ENCODE peak calls at places on chromosomes 3 and 15, in ten cellular contexts. One of them, this sample, is unnamed.

GRCh38 chr3:41508063-41508696 is 308.9 kb downstream of the CTNNB1 start:
- DNase-seq in endothelial cell of umbilical vein: no peak
- DNase-seq in upper lobe of left lung: no peak
- DNase-seq in lower leg skin: no peak
- DNase-seq in thyroid gland: no peak
- DNase-seq in sigmoid colon: no peak
- DNase-seq in NB4: no peak
- DNase-seq in breast epithelium: no peak
- DNase-seq in stomach: no peak
- DNase-seq in ovary: no peak
- DNase-seq in this sample: no peak

GRCh38 chr3:72957303-72957702 is 39.3 kb upstream of the PPP4R2 start:
- DNase-seq in thyroid gland: no peak
- DNase-seq in ovary: no peak
- DNase-seq in lower leg skin: peak
- DNase-seq in breast epithelium: no peak
- DNase-seq in endothelial cell of umbilical vein: no peak
- DNase-seq in NB4: no peak
- DNase-seq in sigmoid colon: peak
- DNase-seq in stomach: peak
- DNase-seq in upper lobe of left lung: no peak
- DNase-seq in this sample: no peak

GRCh38 chr15:95202569-95203349 is 971.4 kb downstream of the MCTP2 start:
- DNase-seq in breast epithelium: no peak
- DNase-seq in thyroid gland: no peak
- DNase-seq in NB4: no peak
- DNase-seq in endothelial cell of umbilical vein: no peak
- DNase-seq in sigmoid colon: no peak
- DNase-seq in stomach: no peak
- DNase-seq in upper lobe of left lung: no peak
- DNase-seq in lower leg skin: no peak
- DNase-seq in ovary: no peak
- DNase-seq in this sample: no peak

GRCh38 chr3:196274585-196274984 is 12.9 kb downstream of the PCYT1A start:
- DNase-seq in upper lobe of left lung: no peak
- DNase-seq in thyroid gland: no peak
- DNase-seq in stomach: no peak
- DNase-seq in endothelial cell of umbilical vein: no peak
- DNase-seq in breast epithelium: no peak
- DNase-seq in ovary: no peak
- DNase-seq in lower leg skin: no peak
- DNase-seq in sigmoid colon: no peak
- DNase-seq in NB4: no peak
- DNase-seq in this sample: no peak

GRCh38 chr15:78714890-78715289 is 73.9 kb upstream of the CHRNB4 start:
- DNase-seq in sigmoid colon: no peak
- DNase-seq in upper lobe of left lung: no peak
- DNase-seq in lower leg skin: peak
- DNase-seq in breast epithelium: no peak
- DNase-seq in stomach: no peak
- DNase-seq in thyroid gland: no peak
- DNase-seq in endothelial cell of umbilical vein: no peak
- DNase-seq in ovary: no peak
- DNase-seq in NB4: peak
- DNase-seq in this sample: no peak

GRCh38 chr15:90188914-90189748 is 12.0 kb upstream of the SEMA4B start:
- DNase-seq in stomach: no peak
- DNase-seq in thyroid gland: no peak
- DNase-seq in upper lobe of left lung: peak
- DNase-seq in ovary: no peak
- DNase-seq in NB4: peak
- DNase-seq in breast epithelium: no peak
- DNase-seq in endothelial cell of umbilical vein: no peak
- DNase-seq in lower leg skin: no peak
- DNase-seq in sigmoid colon: no peak
- DNase-seq in this sample: no peak

GRCh38 chr3:45043715-45044299 is 17.7 kb downstream of the CLEC3B start:
- DNase-seq in stomach: no peak
- DNase-seq in ovary: no peak
- DNase-seq in upper lobe of left lung: no peak
- DNase-seq in sigmoid colon: no peak
- DNase-seq in thyroid gland: no peak
- DNase-seq in NB4: peak
- DNase-seq in breast epithelium: no peak
- DNase-seq in lower leg skin: no peak
- DNase-seq in endothelial cell of umbilical vein: no peak
- DNase-seq in this sample: no peak

GRCh38 chr3:78101363-78101762 is 1061.5 kb downstream of the ROBO2 start:
- DNase-seq in breast epithelium: no peak
- DNase-seq in ovary: no peak
- DNase-seq in endothelial cell of umbilical vein: no peak
- DNase-seq in thyroid gland: no peak
- DNase-seq in sigmoid colon: no peak
- DNase-seq in lower leg skin: no peak
- DNase-seq in NB4: no peak
- DNase-seq in upper lobe of left lung: no peak
- DNase-seq in stomach: no peak
- DNase-seq in this sample: no peak

GRCh38 chr3:189787622-189788021 is 156.4 kb downstream of the TP63 start:
- DNase-seq in NB4: no peak
- DNase-seq in ovary: no peak
- DNase-seq in stomach: no peak
- DNase-seq in lower leg skin: no peak
- DNase-seq in sigmoid colon: no peak
- DNase-seq in upper lobe of left lung: no peak
- DNase-seq in thyroid gland: no peak
- DNase-seq in endothelial cell of umbilical vein: peak
- DNase-seq in breast epithelium: no peak
- DNase-seq in this sample: no peak

GRCh38 chr3:189787191-189787590 is 156.0 kb downstream of the TP63 start:
- DNase-seq in thyroid gland: no peak
- DNase-seq in NB4: no peak
- DNase-seq in stomach: no peak
- DNase-seq in upper lobe of left lung: no peak
- DNase-seq in endothelial cell of umbilical vein: no peak
- DNase-seq in sigmoid colon: no peak
- DNase-seq in breast epithelium: no peak
- DNase-seq in lower leg skin: no peak
- DNase-seq in ovary: no peak
- DNase-seq in this sample: no peak

GRCh38 chr3:189792046-189792929 is 161.1 kb downstream of the TP63 start:
- DNase-seq in thyroid gland: no peak
- DNase-seq in lower leg skin: no peak
- DNase-seq in endothelial cell of umbilical vein: no peak
- DNase-seq in ovary: no peak
- DNase-seq in sigmoid colon: no peak
- DNase-seq in upper lobe of left lung: no peak
- DNase-seq in stomach: no peak
- DNase-seq in breast epithelium: no peak
- DNase-seq in NB4: no peak
- DNase-seq in this sample: no peak

GRCh38 chr3:189790658-189791057 is 159.5 kb downstream of the TP63 start:
- DNase-seq in lower leg skin: no peak
- DNase-seq in sigmoid colon: no peak
- DNase-seq in ovary: no peak
- DNase-seq in NB4: no peak
- DNase-seq in thyroid gland: no peak
- DNase-seq in upper lobe of left lung: no peak
- DNase-seq in stomach: no peak
- DNase-seq in breast epithelium: no peak
- DNase-seq in endothelial cell of umbilical vein: peak
- DNase-seq in this sample: no peak

GRCh38 chr3:189789432-189789831 is 158.2 kb downstream of the TP63 start:
- DNase-seq in ovary: no peak
- DNase-seq in endothelial cell of umbilical vein: no peak
- DNase-seq in stomach: no peak
- DNase-seq in thyroid gland: no peak
- DNase-seq in NB4: no peak
- DNase-seq in upper lobe of left lung: no peak
- DNase-seq in lower leg skin: no peak
- DNase-seq in sigmoid colon: no peak
- DNase-seq in breast epithelium: no peak
- DNase-seq in this sample: no peak
- TF ChIP-seq POLR2A in ovary: no peak
- TF ChIP-seq POLR2A in endothelial cell of umbilical vein: no peak
- TF ChIP-seq POLR2A in stomach: no peak
- TF ChIP-seq POLR2A in thyroid gland: no peak
- TF ChIP-seq POLR2A in NB4: no peak
- TF ChIP-seq POLR2A in upper lobe of left lung: no peak
- TF ChIP-seq POLR2A in lower leg skin: no peak
- TF ChIP-seq POLR2A in sigmoid colon: no peak
- TF ChIP-seq POLR2A in breast epithelium: no peak
- TF ChIP-seq POLR2A in this sample: no peak

GRCh38 chr15:53713218-53713617 is 46.2 kb downstream of the WDR72 start:
- DNase-seq in NB4: no peak
- DNase-seq in lower leg skin: no peak
- DNase-seq in stomach: no peak
- DNase-seq in ovary: no peak
- DNase-seq in breast epithelium: no peak
- DNase-seq in endothelial cell of umbilical vein: no peak
- DNase-seq in upper lobe of left lung: no peak
- DNase-seq in sigmoid colon: no peak
- DNase-seq in thyroid gland: no peak
- DNase-seq in this sample: no peak

GRCh38 chr15:53721334-53722087 is 38.0 kb downstream of the WDR72 start:
- DNase-seq in thyroid gland: no peak
- DNase-seq in sigmoid colon: no peak
- DNase-seq in ovary: no peak
- DNase-seq in lower leg skin: no peak
- DNase-seq in stomach: no peak
- DNase-seq in breast epithelium: no peak
- DNase-seq in upper lobe of left lung: no peak
- DNase-seq in endothelial cell of umbilical vein: no peak
- DNase-seq in NB4: no peak
- DNase-seq in this sample: no peak

GRCh38 chr15:53716909-53717878 is 42.3 kb downstream of the WDR72 start:
- DNase-seq in upper lobe of left lung: no peak
- DNase-seq in lower leg skin: no peak
- DNase-seq in NB4: peak
- DNase-seq in ovary: no peak
- DNase-seq in thyroid gland: no peak
- DNase-seq in sigmoid colon: no peak
- DNase-seq in breast epithelium: no peak
- DNase-seq in stomach: no peak
- DNase-seq in endothelial cell of umbilical vein: peak
- DNase-seq in this sample: no peak
- TF ChIP-seq CTCF in upper lobe of left lung: no peak
- TF ChIP-seq CTCF in lower leg skin: no peak
- TF ChIP-seq CTCF in NB4: peak
- TF ChIP-seq CTCF in ovary: no peak
- TF ChIP-seq CTCF in thyroid gland: peak
- TF ChIP-seq CTCF in sigmoid colon: no peak
- TF ChIP-seq CTCF in breast epithelium: no peak
- TF ChIP-seq CTCF in stomach: no peak
- TF ChIP-seq CTCF in endothelial cell of umbilical vein: peak
- TF ChIP-seq CTCF in this sample: no peak

GRCh38 chr3:183807329-183807728 is 18.0 kb downstream of the MAP6D1 start:
- DNase-seq in endothelial cell of umbilical vein: no peak
- DNase-seq in stomach: no peak
- DNase-seq in NB4: no peak
- DNase-seq in ovary: no peak
- DNase-seq in sigmoid colon: no peak
- DNase-seq in thyroid gland: no peak
- DNase-seq in upper lobe of left lung: no peak
- DNase-seq in lower leg skin: peak
- DNase-seq in breast epithelium: no peak
- DNase-seq in this sample: no peak
- TF ChIP-seq POLR2A in endothelial cell of umbilical vein: no peak
- TF ChIP-seq POLR2A in stomach: no peak
- TF ChIP-seq POLR2A in NB4: no peak
- TF ChIP-seq POLR2A in ovary: no peak
- TF ChIP-seq POLR2A in sigmoid colon: no peak
- TF ChIP-seq POLR2A in thyroid gland: no peak
- TF ChIP-seq POLR2A in upper lobe of left lung: no peak
- TF ChIP-seq POLR2A in lower leg skin: no peak
- TF ChIP-seq POLR2A in breast epithelium: no peak
- TF ChIP-seq POLR2A in this sample: no peak

DNA sequence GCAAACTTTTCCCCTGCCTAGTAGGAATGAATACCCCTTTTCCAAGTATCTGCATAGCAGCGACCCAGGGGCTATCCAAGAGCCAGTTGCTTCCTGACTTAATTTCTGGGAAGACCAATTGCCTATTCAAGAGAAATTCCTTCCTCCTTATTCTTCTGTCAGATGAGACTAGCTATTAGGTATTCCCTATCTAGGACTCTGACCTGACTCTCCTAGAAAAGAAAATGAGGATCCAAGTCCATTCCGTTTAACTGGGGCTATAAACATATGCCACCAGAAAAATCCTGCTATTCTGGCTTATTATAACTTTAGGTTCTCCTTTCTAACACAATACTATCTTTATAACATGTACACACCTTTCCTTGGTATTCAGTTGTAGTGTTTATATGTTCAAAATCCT is 1.7 kb downstream of the HHLA2 start:
- DNase-seq in lower leg skin: no peak
- DNase-seq in NB4: no peak
- DNase-seq in upper lobe of left lung: no peak
- DNase-seq in thyroid gland: no peak
- DNase-seq in breast epithelium: no peak
- DNase-seq in ovary: no peak
- DNase-seq in endothelial cell of umbilical vein: no peak
- DNase-seq in sigmoid colon: no peak
- DNase-seq in stomach: no peak
- DNase-seq in this sample: no peak
- TF ChIP-seq CTCF in lower leg skin: no peak
- TF ChIP-seq CTCF in NB4: no peak
- TF ChIP-seq CTCF in upper lobe of left lung: no peak
- TF ChIP-seq CTCF in thyroid gland: no peak
- TF ChIP-seq CTCF in breast epithelium: no peak
- TF ChIP-seq CTCF in ovary: no peak
- TF ChIP-seq CTCF in endothelial cell of umbilical vein: no peak
- TF ChIP-seq CTCF in sigmoid colon: no peak
- TF ChIP-seq CTCF in stomach: no peak
- TF ChIP-seq CTCF in this sample: no peak

DNA sequence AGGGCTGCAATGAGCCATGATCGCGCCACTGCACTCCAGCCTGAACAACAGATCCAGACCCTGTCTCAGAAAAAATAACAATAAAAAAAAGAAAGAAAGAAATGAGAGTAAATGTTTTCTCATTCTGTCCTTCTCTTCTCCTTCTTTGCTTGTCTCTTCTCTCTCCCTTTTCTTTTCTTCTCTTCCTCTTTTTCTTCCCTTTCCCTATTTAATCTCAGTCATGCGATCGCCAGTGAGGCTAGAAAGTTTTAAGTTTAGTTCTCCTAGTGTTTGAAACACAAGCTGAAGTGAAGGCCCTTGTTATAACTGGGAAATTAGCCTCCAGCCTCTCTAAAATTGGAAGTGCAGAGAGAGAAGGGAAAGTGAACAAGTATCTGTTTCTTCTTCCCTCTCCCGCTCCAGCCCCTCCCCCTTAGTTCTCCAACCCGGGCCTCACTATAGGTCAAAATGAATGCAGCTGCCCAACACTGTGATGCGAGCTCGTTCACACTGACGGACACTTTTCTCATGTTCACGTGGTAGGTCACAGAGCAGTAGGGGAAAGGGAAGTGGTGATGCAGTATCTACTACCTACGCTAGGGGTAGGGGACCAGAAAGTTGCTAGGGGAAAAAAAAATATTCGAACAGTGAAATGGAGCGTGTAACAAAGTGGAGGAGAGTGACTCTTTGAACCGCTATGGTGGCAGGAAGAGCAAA is 23.4 kb upstream of the TSC22D2 start:
- DNase-seq in sigmoid colon: no peak
- DNase-seq in endothelial cell of umbilical vein: no peak
- DNase-seq in NB4: peak
- DNase-seq in upper lobe of left lung: peak
- DNase-seq in breast epithelium: no peak
- DNase-seq in thyroid gland: peak
- DNase-seq in ovary: no peak
- DNase-seq in lower leg skin: no peak
- DNase-seq in stomach: no peak
- DNase-seq in this sample: peak
- TF ChIP-seq POLR2A in sigmoid colon: no peak
- TF ChIP-seq POLR2A in endothelial cell of umbilical vein: no peak
- TF ChIP-seq POLR2A in NB4: no peak
- TF ChIP-seq POLR2A in upper lobe of left lung: no peak
- TF ChIP-seq POLR2A in breast epithelium: no peak
- TF ChIP-seq POLR2A in thyroid gland: no peak
- TF ChIP-seq POLR2A in ovary: no peak
- TF ChIP-seq POLR2A in lower leg skin: no peak
- TF ChIP-seq POLR2A in stomach: no peak
- TF ChIP-seq POLR2A in this sample: no peak

This sample was measured in Peyer's patch.